ENCODE peak calls at places on chromosomes 3 and 15, in eight cellular contexts. C is K562, N is spleen, P is endothelial cell of umbilical vein, Z is HCT116, A is breast epithelium, H is prostate gland, V is sigmoid colon. Q is an unnamed sample. For H3K4me1, the result is how much of the 10 kb centered on the place peaks cover.

GRCh38 chr3:22159004-22159695 is 408.1 kb upstream of the ZNF385D start:
- DNase-seq in C (no peak), N (no peak), P (no peak), Z (no peak), A (no peak), H (peak), V (no peak), Q (no peak)

GRCh38 chr3:138459619-138460535 is 25.5 kb downstream of the ESYT3 start:
- DNase-seq in C (no peak), N (peak), P (no peak), Z (no peak), A (peak), H (no peak), V (no peak), Q (no peak)

GRCh38 chr3:149547954-149548728 is 73.6 kb downstream of the TM4SF4 start:
- DNase-seq in C (no peak), N (no peak), P (no peak), Z (no peak), A (peak), H (peak), V (peak), Q (peak)

GRCh38 chr3:55690161-55690560 is 203.1 kb upstream of the WNT5A start:
- DNase-seq in C (no peak), N (no peak), P (no peak), Z (no peak), A (no peak), H (no peak), V (no peak), Q (no peak)

GRCh38 chr15:65032823-65033537 is 3.5 kb upstream of the MTFMT start:
- DNase-seq in C (peak), N (peak), P (peak), Z (peak), A (no peak), H (peak), V (peak), Q (no peak)

GRCh38 chr3:107938128-107938527 is 152.7 kb downstream of the CD47 start:
- DNase-seq in C (peak), N (no peak), P (peak), Z (peak), A (no peak), H (peak), V (no peak), Q (no peak)

GRCh38 chr3:184129012-184129411 is 6.1 kb upstream of the EIF2B5 start:
- DNase-seq in C (peak), N (no peak), P (peak), Z (peak), A (no peak), H (peak), V (no peak), Q (no peak)

GRCh38 chr3:168325684-168326083 is 230.0 kb upstream of the GOLIM4 start:
- DNase-seq in C (no peak), N (no peak), P (no peak), Z (no peak), A (no peak), H (no peak), V (no peak), Q (no peak)

GRCh38 chr3:109188726-109189125 is 52.2 kb downstream of the C3orf85 start:
- DNase-seq in C (no peak), N (no peak), P (no peak), Z (no peak), A (no peak), H (no peak), V (no peak), Q (no peak)

GRCh38 chr3:86814918-86815655 is 175.9 kb downstream of the VGLL3 start:
- DNase-seq in C (no peak), N (no peak), P (no peak), Z (no peak), A (no peak), H (no peak), V (no peak), Q (no peak)

GRCh38 chr3:192887047-192887446 is 30.6 kb downstream of the MB21D2 start:
- DNase-seq in C (no peak), N (no peak), P (peak), Z (peak), A (no peak), H (no peak), V (no peak), Q (no peak)

GRCh38 chr3:78163379-78163778 is 1123.5 kb downstream of the ROBO2 start:
- DNase-seq in C (no peak), N (no peak), P (no peak), Z (no peak), A (no peak), H (no peak), V (no peak), Q (no peak)

GRCh38 chr3:153090973-153091372 is 71.1 kb upstream of the RAP2B start:
- DNase-seq in C (no peak), N (no peak), P (no peak), Z (no peak), A (no peak), H (no peak), V (no peak), Q (no peak)

GRCh38 chr3:42531470-42531869 is 29.0 kb downstream of the VIPR1 start:
- DNase-seq in C (no peak), N (no peak), P (no peak), Z (no peak), A (no peak), H (no peak), V (no peak), Q (no peak)

GRCh38 chr15:45314960-45315359 is 62.9 kb downstream of the SLC28A2 start:
- DNase-seq in C (peak), N (no peak), P (no peak), Z (no peak), A (peak), H (no peak), V (no peak), Q (no peak)

GRCh38 chr15:63420333-63420741 is 38.7 kb upstream of the CA12 start:
- DNase-seq in C (peak), N (no peak), P (peak), Z (no peak), A (no peak), H (no peak), V (no peak), Q (no peak)

GRCh38 chr3:31659246-31659645 is 126.5 kb downstream of the STT3B start:
- DNase-seq in C (no peak), N (no peak), P (no peak), Z (no peak), A (no peak), H (no peak), V (no peak), Q (no peak)

GRCh38 chr15:77738441-77739437 is 106.0 kb upstream of the LINGO1 start:
- DNase-seq in C (no peak), N (no peak), P (no peak), Z (no peak), A (no peak), H (no peak), V (no peak), Q (no peak)

GRCh38 chr15:60523056-60523455 is 44.1 kb upstream of the ICE2 start:
- DNase-seq in C (no peak), N (no peak), P (peak), Z (no peak), A (no peak), H (no peak), V (no peak), Q (no peak)

GRCh38 chr3:66442254-66443249 is 58.3 kb downstream of the LRIG1 start:
- DNase-seq in C (peak), N (no peak), P (peak), Z (no peak), A (no peak), H (peak), V (peak), Q (no peak)

GRCh38 chr3:156256256-156256655 is 135.9 kb downstream of the KCNAB1 start:
- DNase-seq in C (no peak), N (no peak), P (peak), Z (no peak), A (no peak), H (no peak), V (no peak), Q (no peak)

GRCh38 chr3:18233987-18234716 is 191.0 kb downstream of the SATB1 start:
- DNase-seq in C (no peak), N (no peak), P (no peak), Z (no peak), A (no peak), H (no peak), V (no peak), Q (no peak)

GRCh38 chr3:165195628-165196576 is at the start of gene SLITRK3:
- DNase-seq in C (no peak), N (no peak), P (no peak), Z (no peak), A (no peak), H (no peak), V (no peak), Q (no peak)
- TF ChIP-seq POLR2A in C (no peak), N (no peak), P (no peak), Z (no peak), A (no peak), H (no peak), V (no peak), Q (no peak)

GRCh38 chr3:185727873-185728272 is 97.0 kb downstream of the IGF2BP2 start:
- DNase-seq in C (no peak), N (no peak), P (no peak), Z (no peak), A (no peak), H (no peak), V (no peak), Q (no peak)

GRCh38 chr3:185732782-185733181 is 92.1 kb downstream of the IGF2BP2 start:
- DNase-seq in C (no peak), N (no peak), P (peak), Z (no peak), A (no peak), H (no peak), V (no peak), Q (no peak)

GRCh38 chr3:185728630-185729334 is 96.1 kb downstream of the IGF2BP2 start:
- DNase-seq in C (peak), N (no peak), P (no peak), Z (no peak), A (no peak), H (no peak), V (no peak), Q (no peak)

GRCh38 chr3:185729335-185729715 is 95.5 kb downstream of the IGF2BP2 start:
- DNase-seq in C (no peak), N (no peak), P (peak), Z (no peak), A (no peak), H (no peak), V (no peak), Q (no peak)

DNA sequence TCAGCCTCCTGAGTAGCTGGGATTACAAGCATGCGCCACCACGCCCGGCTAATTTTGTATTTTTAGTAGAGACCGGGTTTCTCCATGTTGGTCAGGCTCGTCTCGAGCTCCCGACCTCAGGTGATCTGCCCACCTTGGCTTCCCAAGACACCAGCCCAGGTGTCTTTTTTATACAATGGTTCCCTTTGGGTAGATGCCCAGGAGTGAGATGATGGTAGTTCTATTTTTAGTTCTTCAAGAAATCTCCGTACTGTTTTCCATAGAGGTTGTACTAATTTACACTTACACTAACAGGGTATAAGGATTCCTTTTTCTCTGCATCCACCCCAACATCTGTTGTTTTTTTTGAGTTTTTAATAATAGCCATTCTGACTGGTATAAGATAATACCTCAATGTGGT is 94.3 kb downstream of the IGF2BP2 start:
- DNase-seq in C (no peak), N (no peak), P (no peak), Z (no peak), A (no peak), H (no peak), V (no peak), Q (no peak)
- H3K4me1 ChIP-seq in C (under half), N (under half), P (half or more), Z (half or more), A (under half), H (under half), V (under half), Q (under half)

GRCh38 chr3:127449489-127450212 is 140.9 kb downstream of the TPRA1 start:
- DNase-seq in C (no peak), N (peak), P (no peak), Z (no peak), A (peak), H (no peak), V (peak), Q (no peak)
- TF ChIP-seq POLR2AphosphoS5 in C (no peak), N (no peak), P (no peak), Z (no peak), A (no peak), H (no peak), V (no peak), Q (no peak)

GRCh38 chr15:52104532-52105004 is 8.0 kb downstream of the BCL2L10 start:
- DNase-seq in C (no peak), N (no peak), P (no peak), Z (no peak), A (no peak), H (no peak), V (no peak), Q (no peak)
- TF ChIP-seq POLR2A in C (no peak), N (no peak), P (no peak), Z (no peak), A (no peak), H (no peak), V (no peak), Q (no peak)

GRCh38 chr3:50292159-50292923 is at the start of gene IFRD2:
- DNase-seq in C (peak), N (peak), P (peak), Z (peak), A (peak), H (peak), V (peak), Q (peak)

GRCh38 chr3:50289130-50289529 is 3.1 kb downstream of the IFRD2 start:
- DNase-seq in C (no peak), N (peak), P (no peak), Z (no peak), A (no peak), H (no peak), V (peak), Q (no peak)

GRCh38 chr3:50292924-50293801 is 934 bp upstream of the IFRD2 start:
- DNase-seq in C (no peak), N (peak), P (no peak), Z (no peak), A (no peak), H (no peak), V (peak), Q (no peak)

GRCh38 chr3:50288387-50289007 is 3.7 kb downstream of the IFRD2 start:
- DNase-seq in C (no peak), N (peak), P (no peak), Z (no peak), A (no peak), H (no peak), V (no peak), Q (no peak)

DNA sequence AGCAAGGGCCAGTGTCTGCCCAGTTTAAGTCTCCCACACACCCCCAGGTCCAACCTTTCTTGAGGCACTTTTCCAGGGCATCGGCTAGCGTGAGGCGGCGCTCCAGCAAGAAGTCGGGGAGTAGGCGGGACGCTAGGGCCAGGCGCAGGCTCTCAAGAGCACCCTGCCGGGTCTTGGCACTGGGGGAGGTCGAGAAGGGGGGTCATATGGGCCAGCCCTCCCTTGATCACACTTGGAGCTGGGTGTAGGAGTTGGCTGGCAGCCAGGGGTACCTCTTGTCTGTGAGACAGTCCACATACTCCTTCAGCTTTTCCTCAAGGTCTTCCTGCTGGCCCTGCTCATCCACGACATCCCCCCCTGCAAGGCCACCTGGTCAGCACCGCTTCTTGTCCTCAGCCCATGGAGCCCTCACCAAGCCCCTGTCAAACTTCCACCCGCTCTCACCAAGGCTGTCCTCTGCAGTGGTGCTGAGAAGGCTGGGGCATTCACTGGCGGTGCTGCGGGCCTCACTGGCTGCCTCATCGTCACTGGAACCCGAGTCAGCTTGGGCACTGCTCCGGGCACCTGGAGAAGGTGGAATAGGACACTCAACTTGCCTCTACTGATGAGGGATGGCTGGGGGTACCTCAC is 2.0 kb downstream of the IFRD2 start:
- DNase-seq in C (no peak), N (peak), P (no peak), Z (no peak), A (no peak), H (no peak), V (peak), Q (no peak)
- H3K4me1 ChIP-seq in C (under half), N (under half), P (under half), Z (under half), A (under half), H (under half), V (under half), Q (under half)

DNA sequence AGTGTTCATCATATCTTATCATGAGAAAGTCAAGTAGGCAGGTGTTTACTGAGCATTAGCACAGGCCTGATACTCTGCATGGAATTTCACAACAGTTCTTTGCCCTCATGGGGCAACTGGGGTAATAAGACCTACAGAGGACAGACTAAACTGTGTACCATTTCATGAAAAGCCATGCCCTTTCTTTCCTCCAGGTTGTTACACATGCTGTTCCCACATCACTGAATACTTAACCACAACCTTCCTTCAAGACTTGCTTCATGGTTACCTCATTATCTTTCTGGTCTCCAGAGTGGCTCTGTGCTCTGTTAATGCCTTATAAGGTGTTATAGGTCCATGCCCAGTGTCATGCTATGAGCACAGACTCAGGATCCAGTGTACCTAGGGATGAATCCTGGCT is 28.2 kb upstream of the RSL24D1 start:
- DNase-seq in C (no peak), N (no peak), P (no peak), Z (no peak), A (no peak), H (no peak), V (no peak), Q (no peak)
- TF ChIP-seq POLR2AphosphoS5 in C (no peak), N (no peak), P (no peak), Z (no peak), A (no peak), H (no peak), V (no peak), Q (no peak)

Q was measured in esophagus muscularis mucosa.